ENCODE peak calls at places on chromosomes 3 and 15, in five cellular contexts. H is astrocyte of the cerebellum; J is cardiac muscle cell; U is CD8-positive, alpha-beta T cell; N is choroid plexus epithelial cell. R is an unnamed sample.

GRCh38 chr3:158768361-158768787 is 33.5 kb upstream of the MFSD1 start:
- DNase-seq in H (no peak), J (peak), U (no peak), N (peak), R (no peak)

GRCh38 chr3:33363113-33363800 is 76.9 kb downstream of the UBP1 start:
- DNase-seq in H (no peak), J (no peak), U (no peak), N (no peak), R (no peak)

GRCh38 chr15:92439311-92439710 is 45.6 kb downstream of the ST8SIA2 start:
- DNase-seq in H (no peak), J (no peak), U (no peak), N (no peak), R (no peak)

GRCh38 chr3:16897254-16897926 is 12.6 kb downstream of the PLCL2 start:
- DNase-seq in H (no peak), J (no peak), U (peak), N (peak), R (no peak)

GRCh38 chr3:20107722-20108121 is 67.5 kb downstream of the KAT2B start:
- DNase-seq in H (no peak), J (no peak), U (no peak), N (no peak), R (no peak)

GRCh38 chr3:184134746-184135148 is 411 bp upstream of the EIF2B5 start:
- DNase-seq in H (no peak), J (no peak), U (peak), N (peak), R (no peak)

GRCh38 chr3:156811092-156811862 is 14.9 kb upstream of the LEKR1 start:
- DNase-seq in H (no peak), J (peak), U (no peak), N (peak), R (no peak)

GRCh38 chr3:48881006-48881405 is 17.7 kb downstream of the SLC25A20 start:
- DNase-seq in H (no peak), J (no peak), U (no peak), N (no peak), R (no peak)

GRCh38 chr3:135311699-135312098 is 516.6 kb downstream of the EPHB1 start:
- DNase-seq in H (no peak), J (no peak), U (no peak), N (no peak), R (no peak)

GRCh38 chr3:135007622-135008021 is 212.6 kb downstream of the EPHB1 start:
- DNase-seq in H (no peak), J (no peak), U (no peak), N (peak), R (no peak)

GRCh38 chr3:125166581-125166980 is 46.0 kb downstream of the SLC12A8 start:
- DNase-seq in H (no peak), J (peak), U (no peak), N (no peak), R (no peak)

GRCh38 chr15:48559270-48559669 is 86.2 kb downstream of the FBN1 start:
- DNase-seq in H (peak), J (peak), U (no peak), N (peak), R (peak)

GRCh38 chr3:56812749-56813655 is 11.3 kb upstream of the ARHGEF3 start:
- DNase-seq in H (peak), J (peak), U (no peak), N (peak), R (no peak)

GRCh38 chr15:99476413-99477222 is 89.2 kb upstream of the MEF2A start:
- DNase-seq in H (peak), J (peak), U (peak), N (peak), R (peak)

GRCh38 chr15:37206690-37207089 is 106.3 kb upstream of the MEIS2 start:
- DNase-seq in H (no peak), J (no peak), U (no peak), N (no peak), R (no peak)

GRCh38 chr3:15063238-15063637 is 1.9 kb downstream of the MRPS25 start:
- DNase-seq in H (no peak), J (no peak), U (no peak), N (no peak), R (no peak)

GRCh38 chr3:42288385-42288784 is 22.4 kb upstream of the CCK start:
- DNase-seq in H (no peak), J (no peak), U (no peak), N (no peak), R (no peak)

GRCh38 chr3:191329654-191330308 is 545 bp downstream of the UTS2B start:
- DNase-seq in H (no peak), J (peak), U (no peak), N (peak), R (no peak)

GRCh38 chr3:25441234-25441856 is 13.3 kb downstream of the RARB start:
- DNase-seq in H (no peak), J (no peak), U (peak), N (no peak), R (no peak)

GRCh38 chr3:151443583-151443982 is 17.3 kb downstream of the IGSF10 start:
- DNase-seq in H (no peak), J (peak), U (no peak), N (peak), R (no peak)

GRCh38 chr3:183653209-183654064 is 18.0 kb downstream of the KLHL24 start:
- DNase-seq in H (no peak), J (peak), U (no peak), N (peak), R (no peak)

GRCh38 chr3:177657243-177657642 is 460.0 kb upstream of the TBL1XR1 start:
- DNase-seq in H (no peak), J (no peak), U (no peak), N (no peak), R (no peak)

GRCh38 chr3:126546549-126547239 is 12.0 kb downstream of the C3orf22 start:
- DNase-seq in H (no peak), J (no peak), U (no peak), N (no peak), R (no peak)

GRCh38 chr3:156678216-156678615 is 3.8 kb downstream of the TIPARP start:
- DNase-seq in H (no peak), J (no peak), U (no peak), N (no peak), R (no peak)

GRCh38 chr3:82261637-82262036 is 500.2 kb upstream of the GBE1 start:
- DNase-seq in H (no peak), J (no peak), U (no peak), N (no peak), R (no peak)

GRCh38 chr3:122691195-122691594 is 10.6 kb downstream of the PARP14 start:
- DNase-seq in H (peak), J (peak), U (no peak), N (peak), R (no peak)

GRCh38 chr3:126731044-126731443 is 27.0 kb downstream of the CHCHD6 start:
- DNase-seq in H (no peak), J (no peak), U (no peak), N (no peak), R (no peak)

GRCh38 chr3:190084983-190085382 is 35.7 kb downstream of the P3H2 start:
- DNase-seq in H (no peak), J (no peak), U (no peak), N (no peak), R (no peak)

GRCh38 chr3:12308517-12308916 is 19.6 kb downstream of the PPARG start:
- DNase-seq in H (peak), J (peak), U (no peak), N (peak), R (peak)

GRCh38 chr15:98649996-98650870 is 1.9 kb downstream of the IGF1R start:
- DNase-seq in H (no peak), J (no peak), U (peak), N (peak), R (no peak)

GRCh38 chr3:25472153-25472552 is 44.1 kb downstream of the RARB start:
- DNase-seq in H (no peak), J (no peak), U (no peak), N (no peak), R (no peak)

GRCh38 chr3:134059680-134060560 is 30.2 kb upstream of the SLCO2A1 start:
- DNase-seq in H (peak), J (no peak), U (no peak), N (peak), R (no peak)

GRCh38 chr15:25054943-25055342 is 100.2 kb downstream of the SNRPN start:
- DNase-seq in H (no peak), J (no peak), U (no peak), N (no peak), R (no peak)

GRCh38 chr3:149628957-149629670 is 28.7 kb downstream of the WWTR1 start:
- DNase-seq in H (no peak), J (peak), U (no peak), N (peak), R (no peak)

GRCh38 chr3:179663093-179663492 is 10.3 kb downstream of the USP13 start:
- DNase-seq in H (no peak), J (no peak), U (no peak), N (no peak), R (no peak)

GRCh38 chr3:179668429-179668828 is 15.6 kb downstream of the USP13 start:
- DNase-seq in H (no peak), J (no peak), U (no peak), N (no peak), R (no peak)

GRCh38 chr3:179666030-179666429 is 13.2 kb downstream of the USP13 start:
- DNase-seq in H (no peak), J (no peak), U (no peak), N (no peak), R (no peak)

GRCh38 chr3:179670311-179670710 is 17.5 kb downstream of the USP13 start:
- DNase-seq in H (no peak), J (no peak), U (no peak), N (no peak), R (no peak)

DNA sequence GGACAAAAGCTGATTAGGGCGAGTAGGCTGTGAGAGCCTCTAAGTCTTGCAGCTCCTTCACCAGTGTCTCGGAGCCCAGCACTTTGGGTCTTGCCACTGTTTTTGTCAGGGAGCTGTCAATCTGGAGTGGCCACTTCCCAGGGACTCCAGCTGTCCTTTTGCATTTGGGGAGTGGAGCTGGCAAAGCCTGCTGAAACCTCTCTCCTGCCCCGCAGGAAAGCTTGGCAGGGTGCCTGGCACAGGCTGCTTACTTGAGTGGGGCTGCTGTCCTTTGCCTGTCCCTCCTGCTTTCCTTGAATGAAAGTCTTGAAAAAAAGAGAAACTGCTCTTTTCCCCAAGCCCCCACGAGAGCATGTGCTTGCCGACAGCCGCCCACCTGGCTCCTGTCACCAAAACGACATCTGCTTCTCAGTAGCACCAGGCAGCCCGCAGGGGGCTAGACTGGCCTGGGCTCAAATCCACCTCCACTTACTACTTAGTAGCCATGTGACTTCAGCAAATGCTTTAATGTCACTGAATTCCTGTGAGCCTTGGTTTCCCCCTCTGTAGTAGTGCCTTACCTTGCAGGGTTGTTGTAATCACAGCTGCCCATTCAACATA is 13.7 kb downstream of the USP13 start:
- DNase-seq in H (no peak), J (peak), U (no peak), N (no peak), R (no peak)
- TF ChIP-seq CTCF in H (peak), J (no peak), U (no peak), N (peak), R (no peak)

GRCh38 chr3:146160964-146161724 is at the start of gene PLOD2:
- DNase-seq in H (peak), J (peak), U (no peak), N (peak), R (peak)
- H3K4me3 ChIP-seq in H (peak), J (peak), U (peak), N (peak), R (peak)

GRCh38 chr3:36132214-36132613 is 248.1 kb upstream of the STAC start:
- DNase-seq in H (no peak), J (no peak), U (no peak), N (no peak), R (no peak)
- TF ChIP-seq CTCF in H (peak), J (no peak), U (no peak), N (peak), R (no peak)

DNA sequence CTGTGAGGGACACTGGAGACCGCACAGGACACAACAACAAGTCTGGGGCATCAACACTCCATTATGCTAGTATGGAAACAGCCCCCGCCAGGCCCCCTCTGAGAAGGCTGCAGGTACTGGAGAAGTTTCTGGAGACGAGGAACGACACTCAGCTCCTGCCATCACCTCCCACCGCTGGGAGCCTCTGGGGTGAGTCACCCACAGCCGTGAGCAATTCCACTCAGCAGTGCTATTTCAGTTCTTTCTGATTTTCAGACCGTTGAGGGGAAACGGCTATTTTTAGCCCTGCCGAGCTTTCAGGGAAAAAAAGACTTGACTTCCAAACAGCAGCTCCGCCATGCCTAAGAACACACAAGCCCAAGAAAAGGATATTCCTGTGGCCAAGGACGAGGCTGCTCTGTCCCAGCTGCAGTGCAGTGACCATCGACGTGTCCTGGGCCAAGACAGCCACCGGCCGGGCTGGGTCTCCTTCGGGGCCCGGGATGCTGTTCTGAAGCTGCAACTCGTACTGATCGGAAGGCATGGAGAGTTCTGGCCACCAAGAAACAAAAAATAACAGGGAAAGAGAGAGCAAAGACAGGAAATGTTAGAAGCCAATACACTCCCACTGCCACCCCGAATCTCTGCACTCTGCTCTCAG is 40.8 kb downstream of the NUP210 start:
- DNase-seq in H (peak), J (peak), U (no peak), N (peak), R (peak)
- H3K4me3 ChIP-seq in H (no peak), J (no peak), U (no peak), N (no peak), R (no peak)

GRCh38 chr3:71183544-71183943 is 400.0 kb downstream of the FOXP1 start:
- DNase-seq in H (no peak), J (no peak), U (no peak), N (no peak), R (no peak)

GRCh38 chr3:71185733-71186455 is 397.6 kb downstream of the FOXP1 start:
- DNase-seq in H (no peak), J (peak), U (peak), N (peak), R (no peak)

GRCh38 chr3:71186816-71187215 is 396.7 kb downstream of the FOXP1 start:
- DNase-seq in H (no peak), J (no peak), U (no peak), N (peak), R (no peak)

GRCh38 chr3:71187715-71188114 is 395.8 kb downstream of the FOXP1 start:
- DNase-seq in H (no peak), J (no peak), U (no peak), N (no peak), R (no peak)

DNA sequence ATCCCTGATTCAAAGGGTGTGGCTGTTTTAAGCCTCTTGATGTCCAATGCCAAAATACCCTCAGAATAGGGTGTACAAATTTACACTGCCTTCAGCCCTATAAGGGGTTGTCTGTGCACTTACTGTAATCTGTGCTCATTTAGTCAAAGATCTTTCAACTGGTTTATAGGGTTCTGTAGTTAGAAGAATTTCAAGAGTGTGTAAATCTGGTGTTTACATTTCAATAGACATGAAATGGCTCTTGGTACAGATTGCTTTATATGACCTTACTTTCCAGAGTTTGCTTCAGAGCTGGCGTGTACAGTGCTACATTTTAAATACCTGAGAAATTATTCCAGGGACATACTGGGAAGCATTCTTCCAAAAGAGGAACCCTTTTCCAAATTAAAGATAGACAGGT is 399.3 kb downstream of the FOXP1 start:
- DNase-seq in H (no peak), J (no peak), U (no peak), N (no peak), R (no peak)
- TF ChIP-seq CTCF in H (no peak), J (no peak), U (no peak), N (no peak), R (no peak)

GRCh38 chr3:115571413-115571812 is 51.9 kb upstream of the GAP43 start:
- DNase-seq in H (no peak), J (no peak), U (no peak), N (no peak), R (no peak)
- H3K4me3 ChIP-seq in H (no peak), J (no peak), U (no peak), N (no peak), R (no peak)

GRCh38 chr3:129988429-129988828 is 13.9 kb downstream of the TRH start:
- DNase-seq in H (no peak), J (no peak), U (no peak), N (no peak), R (no peak)

GRCh38 chr3:129994883-129995559 is 20.5 kb downstream of the TRH start:
- DNase-seq in H (no peak), J (no peak), U (no peak), N (no peak), R (no peak)

GRCh38 chr3:129996073-129996472 is 21.6 kb downstream of the TRH start:
- DNase-seq in H (no peak), J (no peak), U (no peak), N (no peak), R (no peak)

GRCh38 chr3:129989391-129989790 is 14.9 kb downstream of the TRH start:
- DNase-seq in H (no peak), J (no peak), U (no peak), N (no peak), R (no peak)

DNA sequence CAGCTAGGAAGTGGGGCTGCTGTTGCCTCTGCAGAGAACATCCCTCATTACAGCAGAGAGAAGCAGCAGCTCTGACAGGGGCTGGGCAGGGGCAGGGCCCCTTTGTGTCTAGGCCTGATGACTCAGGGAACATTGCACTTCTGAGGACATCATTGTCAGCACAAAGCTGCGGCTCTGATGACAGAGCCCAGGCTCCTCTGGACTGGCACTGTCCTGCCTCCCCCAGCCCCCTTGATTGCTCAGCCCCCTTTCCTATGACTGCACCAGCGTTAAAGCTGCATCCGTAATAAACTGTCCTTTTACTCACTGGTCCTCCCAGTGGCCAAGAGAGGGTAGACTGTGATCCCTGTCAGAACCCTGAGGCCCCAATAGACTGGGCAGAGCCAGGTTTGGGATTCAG is 18.3 kb downstream of the TRH start:
- DNase-seq in H (no peak), J (peak), U (no peak), N (peak), R (no peak)
- TF ChIP-seq CTCF in H (peak), J (peak), U (no peak), N (peak), R (peak)

GRCh38 chr3:100213891-100214573 is 46.8 kb upstream of the TBC1D23 start:
- DNase-seq in H (peak), J (no peak), U (no peak), N (no peak), R (no peak)

GRCh38 chr3:100209169-100209568 is 51.6 kb upstream of the TBC1D23 start:
- DNase-seq in H (no peak), J (no peak), U (no peak), N (no peak), R (no peak)

GRCh38 chr3:100207886-100208285 is 52.9 kb upstream of the TBC1D23 start:
- DNase-seq in H (no peak), J (no peak), U (no peak), N (no peak), R (no peak)

GRCh38 chr3:100209948-100210776 is 50.6 kb upstream of the TBC1D23 start:
- DNase-seq in H (no peak), J (no peak), U (no peak), N (peak), R (no peak)

DNA sequence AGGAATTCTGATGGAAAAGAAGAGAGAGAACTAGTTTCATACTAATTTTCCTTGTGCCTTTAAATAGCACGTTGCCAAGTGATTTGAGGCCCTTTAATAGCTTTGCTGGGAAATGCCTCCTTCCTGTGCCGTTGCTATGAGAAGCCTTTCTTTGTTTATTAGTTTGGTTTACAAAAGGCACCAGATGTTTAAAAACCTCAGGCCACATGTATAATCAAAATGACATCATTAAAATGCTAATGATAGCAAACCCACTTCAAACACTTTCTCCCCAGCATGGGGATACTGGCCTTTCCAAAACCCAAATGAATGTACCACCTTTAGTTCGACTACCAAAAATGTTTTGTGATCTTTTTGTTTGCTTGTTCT is 50.0 kb upstream of the TBC1D23 start:
- DNase-seq in H (peak), J (peak), U (no peak), N (peak), R (peak)
- H3K4me3 ChIP-seq in H (no peak), J (no peak), U (no peak), N (no peak), R (no peak)

DNA sequence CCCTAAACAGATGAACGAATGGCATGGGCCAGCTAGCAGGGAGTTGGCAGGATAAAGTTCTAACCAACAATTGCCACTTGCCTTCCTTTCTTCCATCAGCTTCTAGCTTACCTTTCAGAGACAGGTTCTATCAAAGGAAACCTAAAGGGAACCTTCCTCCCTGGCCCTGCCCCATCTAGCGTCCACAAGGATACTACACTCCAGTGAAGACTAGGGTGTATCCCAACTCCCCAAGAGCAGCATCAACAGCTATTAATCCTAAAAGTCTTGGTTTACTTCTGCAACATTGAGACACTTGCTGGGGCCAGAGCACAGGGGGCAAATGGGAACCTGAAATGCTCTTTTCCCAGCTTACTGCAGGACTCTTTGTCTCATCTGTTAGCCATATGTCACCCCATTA is 37.0 kb upstream of the TMC3 start:
- DNase-seq in H (no peak), J (no peak), U (no peak), N (no peak), R (no peak)
- TF ChIP-seq CTCF in H (no peak), J (no peak), U (no peak), N (peak), R (no peak)

R was measured in AG04449.